ENCODE peak calls at places on chromosomes 2 and 18, in nine cellular contexts. O is fibroblast of lung; N is dorsolateral prefrontal cortex; K is activated gamma-delta T cell; R is GF-D8; T is NCI-H460; X is GM04504; U is Ammon's horn; G is activated naive CD4-positive, alpha-beta T cell. B is an unnamed sample.

GRCh38 chr2:176151199-176152099 is at the start of gene HOXD4:
- DNase-seq in O (no peak), N (no peak), K (no peak), R (no peak), T (no peak), X (no peak), U (no peak), G (no peak), B (no peak)

GRCh38 chr2:239064253-239064652 is 216.4 kb downstream of the TWIST2 start:
- DNase-seq in O (no peak), N (no peak), K (no peak), R (no peak), T (no peak), X (no peak), U (no peak), G (no peak), B (no peak)

GRCh38 chr2:136257893-136258292 is 139.9 kb upstream of the CXCR4 start:
- DNase-seq in O (no peak), N (no peak), K (no peak), R (no peak), T (no peak), X (no peak), U (no peak), G (no peak), B (no peak)

GRCh38 chr18:35635171-35635570 is 53.6 kb downstream of the GALNT1 start:
- DNase-seq in O (peak; percentile 47), N (no peak), K (no peak), R (no peak), T (no peak), X (peak; percentile 18), U (no peak), G (no peak), B (no peak)

GRCh38 chr2:216215991-216216390 is 106.8 kb downstream of the XRCC5 start:
- DNase-seq in O (peak; percentile 28), N (no peak), K (no peak), R (no peak), T (peak; percentile 15), X (no peak), U (no peak), G (no peak), B (no peak)

GRCh38 chr2:66576381-66577330 is 141.7 kb downstream of the MEIS1 start:
- DNase-seq in O (peak; percentile 89), N (no peak), K (no peak), R (no peak), T (peak; percentile 14), X (no peak), U (no peak), G (no peak), B (no peak)

GRCh38 chr2:24152413-24153197 is 22.2 kb upstream of the FAM228A start:
- DNase-seq in O (no peak), N (no peak), K (no peak), R (no peak), T (no peak), X (no peak), U (no peak), G (no peak), B (no peak)

GRCh38 chr2:145807978-145808377 is 1288.1 kb upstream of the ZEB2 start:
- DNase-seq in O (no peak), N (no peak), K (no peak), R (no peak), T (no peak), X (no peak), U (no peak), G (no peak), B (no peak)

GRCh38 chr2:157459486-157459885 is 15.6 kb upstream of the CYTIP start:
- DNase-seq in O (no peak), N (no peak), K (no peak), R (no peak), T (no peak), X (no peak), U (no peak), G (no peak), B (no peak)

GRCh38 chr2:3491716-3492474 is 27.4 kb downstream of the ADI1 start:
- DNase-seq in O (no peak), N (no peak), K (no peak), R (no peak), T (no peak), X (no peak), U (no peak), G (no peak), B (no peak)

GRCh38 chr2:23404426-23404825 is 19.4 kb downstream of the KLHL29 start:
- DNase-seq in O (peak; percentile 82), N (no peak), K (no peak), R (peak; percentile 52), T (no peak), X (no peak), U (peak; percentile 69), G (no peak), B (no peak)

GRCh38 chr2:211055438-211055837 is 499.0 kb downstream of the CPS1 start:
- DNase-seq in O (no peak), N (no peak), K (no peak), R (no peak), T (peak; percentile 15), X (no peak), U (no peak), G (no peak), B (no peak)